ENCODE peak calls at places on chromosomes 7 and 10, in four cellular contexts. Q is aorta, B is mammary epithelial cell, Z is PC-9. T is an unnamed sample. For H3K27me3, the result is how much of the 10 kb centered on the place peaks cover.

GRCh38 chr10:100232101-100232500 is 2.7 kb upstream of the CHUK start:
- DNase-seq in Z (no peak), B (no peak), Q (no peak), T (no peak)

GRCh38 chr10:113087082-113088029 is 137.3 kb downstream of the TCF7L2 start:
- DNase-seq in Z (peak), B (peak), Q (peak), T (no peak)

GRCh38 chr10:48454302-48455054 is 148.0 kb downstream of the MAPK8 start:
- DNase-seq in B (no peak), Z (no peak), Q (peak), T (no peak)

GRCh38 chr7:47253650-47254080 is 328.2 kb downstream of the TNS3 start:
- DNase-seq in Z (peak), Q (peak), B (peak), T (peak)

GRCh38 chr7:6577369-6578113 is at the start of gene ZDHHC4:
- DNase-seq in B (peak), Q (peak), Z (peak), T (peak)

GRCh38 chr7:45978010-45978681 is 57.1 kb upstream of the IGFBP3 start:
- DNase-seq in Z (peak), Q (no peak), B (peak), T (no peak)

GRCh38 chr7:110522061-110522750 is 568.7 kb upstream of the LRRN3 start:
- DNase-seq in B (no peak), Q (no peak), Z (no peak), T (no peak)

GRCh38 chr7:2665359-2665791 is 22.6 kb upstream of the AMZ1 start:
- DNase-seq in Z (no peak), Q (no peak), B (no peak), T (no peak)

GRCh38 chr10:72276013-72276387 is 2.3 kb downstream of the DDIT4 start:
- DNase-seq in Q (no peak), Z (no peak), B (peak), T (no peak)

DNA sequence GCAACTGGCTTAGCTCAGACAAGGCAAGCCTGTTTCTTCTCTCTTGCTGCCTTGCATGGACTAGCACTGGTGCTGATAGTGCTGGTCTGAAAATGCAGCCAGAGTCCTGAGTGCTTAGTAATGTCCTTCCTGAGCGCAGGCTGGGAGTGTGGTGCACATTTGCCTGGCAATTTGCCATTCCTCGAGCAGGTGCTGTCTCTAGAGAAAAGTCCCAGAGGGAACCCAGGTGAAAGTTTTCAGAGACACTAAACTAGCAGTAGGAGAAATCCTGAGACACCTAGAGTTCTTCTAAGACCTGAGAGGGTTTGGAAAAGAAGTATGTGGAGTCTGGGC is 1.9 kb downstream of the SFTPD start:
- DNase-seq in B (no peak), Q (peak), Z (no peak), T (no peak)
- H3K27me3 ChIP-seq in B (under half), Q (under half), Z (under half), T (under half)

DNA sequence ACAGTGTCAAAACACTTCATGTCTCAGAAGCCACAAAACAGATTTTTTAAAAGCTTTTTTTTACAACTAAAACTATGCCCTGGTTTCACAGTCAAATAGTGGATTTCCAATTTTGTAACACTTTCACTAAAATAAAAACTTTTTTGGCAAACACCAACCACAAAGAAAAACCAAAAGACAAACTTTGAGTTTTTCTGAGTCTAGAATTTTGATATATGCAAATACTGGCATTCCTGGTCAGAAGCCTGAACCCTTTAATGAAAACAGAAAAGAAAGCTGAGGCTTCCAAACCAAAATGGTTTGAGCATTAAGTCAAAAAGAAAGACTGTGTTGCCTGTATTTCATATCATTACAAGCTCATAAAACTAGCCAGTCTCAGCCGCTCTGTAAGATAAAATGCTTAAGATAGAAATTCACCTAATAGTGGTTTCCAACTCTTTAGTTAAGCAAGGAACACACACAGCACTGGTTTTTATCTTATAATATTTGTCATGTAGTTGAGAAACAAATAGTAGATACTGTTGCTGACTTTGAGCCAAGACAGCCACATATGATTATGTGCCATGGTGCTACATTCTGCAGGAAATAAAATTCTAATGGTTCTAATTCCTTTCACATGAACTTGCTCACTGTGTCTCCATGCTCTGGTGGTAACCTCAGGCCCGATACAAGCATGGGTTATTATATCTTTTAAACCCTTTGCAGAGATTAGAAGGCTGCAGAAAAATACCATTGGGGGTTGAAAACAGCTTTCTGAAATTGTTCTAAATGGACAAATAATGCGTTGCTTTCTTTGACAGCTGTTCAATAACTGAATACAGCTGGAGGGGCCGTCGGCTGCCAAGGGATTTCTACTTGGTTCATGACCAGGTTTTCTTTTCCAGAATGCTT is 49.4 kb downstream of the FAM171A1 start:
- DNase-seq in Q (no peak), Z (no peak), B (no peak), T (peak)
- H3K27ac ChIP-seq in Q (no peak), Z (no peak), B (no peak), T (peak)

GRCh38 chr10:132539431-132539839 is 1.8 kb downstream of the INPP5A start:
- DNase-seq in Z (no peak), B (no peak), Q (peak), T (peak)
- H3K4me3 ChIP-seq in Z (no peak), B (no peak), Q (peak), T (peak)

DNA sequence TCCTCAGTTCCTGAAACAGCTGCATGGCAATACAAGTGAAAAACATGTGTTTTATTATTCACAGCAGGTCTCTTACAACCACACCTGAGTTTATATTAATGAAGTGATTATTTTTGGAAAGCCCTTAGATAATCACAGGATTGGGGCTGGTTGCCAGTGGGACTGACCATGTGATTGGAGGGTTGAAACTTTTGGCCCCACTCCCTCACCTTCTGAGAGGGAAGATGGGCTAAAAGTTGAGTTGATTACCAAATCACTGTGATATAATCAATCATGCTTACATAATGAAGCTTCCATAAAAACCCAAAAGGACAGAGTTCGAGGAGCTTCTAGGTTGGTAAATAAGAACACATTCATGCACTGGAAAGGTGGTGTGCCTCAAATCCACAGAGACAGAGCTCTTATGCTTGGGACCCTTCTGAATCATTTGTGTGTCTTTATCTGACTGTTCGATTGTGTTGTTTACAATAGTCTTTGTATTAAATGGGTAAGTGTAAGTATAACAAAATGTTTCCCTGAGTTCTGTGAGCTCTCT is 393.9 kb downstream of the RPS24 start:
- DNase-seq in Z (no peak), Q (no peak), B (no peak), T (no peak)
- H3K27me3 ChIP-seq in Z (under half), Q (under half), B (under half), T (under half)

GRCh38 chr10:31697271-31698168 is 231.1 kb downstream of the ARHGAP12 start:
- DNase-seq in Q (peak), B (no peak), Z (peak), T (peak)

GRCh38 chr10:31702005-31702404 is 226.6 kb downstream of the ARHGAP12 start:
- DNase-seq in Z (no peak), B (no peak), Q (no peak), T (no peak)

GRCh38 chr10:31701546-31701945 is 227.1 kb downstream of the ARHGAP12 start:
- DNase-seq in Z (no peak), Q (no peak), B (no peak), T (no peak)

GRCh38 chr10:31698169-31698890 is 230.3 kb downstream of the ARHGAP12 start:
- DNase-seq in Q (no peak), B (no peak), Z (no peak), T (peak)

GRCh38 chr10:31700222-31700621 is 228.4 kb downstream of the ARHGAP12 start:
- DNase-seq in Q (no peak), B (no peak), Z (no peak), T (no peak)
- H3K27ac ChIP-seq in Q (peak), B (no peak), Z (no peak), T (peak)

DNA sequence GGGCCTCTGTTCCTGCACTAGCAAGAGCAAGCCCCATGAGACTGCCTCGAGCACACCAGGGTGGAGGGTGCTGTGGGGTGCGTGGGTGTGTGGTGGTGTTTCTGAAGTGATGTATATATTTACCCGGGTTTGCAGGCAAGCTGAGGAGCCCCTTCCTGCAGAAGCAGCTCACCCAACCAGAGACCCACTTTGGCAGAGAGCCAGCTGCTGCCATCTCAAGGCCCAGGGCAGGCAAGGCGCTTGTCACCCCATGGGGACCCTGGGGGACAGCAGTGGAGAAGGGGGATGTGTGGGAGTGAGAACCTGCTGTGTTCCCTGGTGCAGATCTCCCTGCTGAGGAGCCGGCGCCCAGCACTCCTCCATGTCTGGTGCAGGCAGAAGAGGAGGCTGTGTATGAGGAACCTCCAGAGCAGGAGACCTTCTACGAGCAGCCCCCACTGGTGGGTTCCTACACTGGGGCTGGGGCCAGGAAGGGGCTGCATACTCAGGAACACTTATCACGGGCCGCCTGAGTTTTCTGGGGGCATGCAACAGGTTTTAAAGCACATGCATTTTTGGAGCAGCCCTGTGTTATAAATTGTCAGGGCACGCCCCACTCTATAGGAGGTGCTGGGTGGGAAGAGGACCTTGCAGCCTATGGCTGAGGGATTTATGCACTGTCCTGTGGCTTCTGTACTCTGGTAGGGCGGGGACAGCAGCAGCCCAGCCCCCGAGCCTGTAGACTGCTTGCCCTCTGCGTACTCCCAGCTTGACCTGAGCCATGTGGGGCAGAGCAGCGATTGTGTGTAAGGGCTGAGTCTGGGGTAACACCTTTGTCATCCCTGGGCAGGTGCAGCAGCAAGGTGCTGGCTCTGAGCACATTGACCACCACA is 5.9 kb downstream of the PGAM2 start:
- DNase-seq in Q (peak), Z (no peak), B (no peak), T (peak)
- H3K4me3 ChIP-seq in Q (no peak), Z (no peak), B (no peak), T (no peak)

GRCh38 chr7:27130540-27131389 is at the start of gene HOXA4:
- DNase-seq in B (peak), Q (peak), Z (no peak), T (peak)

GRCh38 chr7:27128776-27129728 is 1.5 kb downstream of the HOXA4 start:
- DNase-seq in Z (no peak), Q (no peak), B (no peak), T (no peak)

GRCh38 chr7:27131390-27131819 is 848 bp upstream of the HOXA4 start:
- DNase-seq in Z (no peak), B (no peak), Q (no peak), T (no peak)

GRCh38 chr7:27128034-27128433 is 2.5 kb downstream of the HOXA4 start:
- DNase-seq in Q (no peak), Z (no peak), B (no peak), T (no peak)

DNA sequence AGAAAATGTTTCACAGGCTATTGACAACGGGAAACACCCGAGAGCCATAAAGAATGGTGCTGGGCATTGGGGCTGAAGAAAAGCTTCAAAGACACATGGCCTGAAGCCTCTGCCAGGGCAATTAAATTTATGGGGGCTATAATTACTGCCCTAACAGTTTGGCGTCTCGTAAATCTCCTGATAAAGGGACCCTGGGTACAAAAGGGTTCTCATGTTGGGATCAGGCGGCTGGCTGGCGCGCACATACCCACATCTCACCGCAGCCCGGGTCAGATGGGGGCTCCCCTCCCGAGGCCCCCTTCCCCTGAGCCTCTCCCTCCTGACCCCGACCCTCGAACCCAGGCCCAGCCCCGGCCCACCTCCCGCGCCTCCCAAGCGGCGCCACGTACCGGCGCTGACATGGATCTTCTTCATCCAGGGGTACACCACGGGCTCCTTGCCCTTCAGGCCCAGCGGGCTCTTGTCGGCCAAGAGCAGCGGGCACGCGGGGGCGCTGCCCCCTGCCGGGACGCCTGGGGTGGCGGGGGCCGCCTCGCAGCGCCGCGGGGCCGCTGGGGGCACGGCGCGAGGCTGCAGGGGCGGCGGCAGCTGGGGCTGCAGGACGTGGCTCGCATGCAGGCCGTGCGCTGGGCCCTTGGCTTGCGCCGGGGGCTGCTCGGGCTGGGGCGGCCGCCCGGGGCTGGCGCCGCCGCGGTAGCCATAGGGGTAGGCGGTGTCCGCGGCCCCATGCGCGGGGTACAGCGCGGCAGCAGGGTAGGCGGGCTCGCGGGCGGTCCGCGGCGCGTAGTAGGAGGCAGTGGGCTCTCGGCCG is 623 bp downstream of the HOXA4 start:
- DNase-seq in Q (peak), B (no peak), Z (no peak), T (no peak)
- H3K27me3 ChIP-seq in Q (under half), B (under half), Z (under half), T (half or more)

GRCh38 chr10:7488418-7488829 is 77.6 kb upstream of the SFMBT2 start:
- DNase-seq in Q (no peak), B (no peak), Z (no peak), T (no peak)

GRCh38 chr10:7491230-7491629 is 80.4 kb upstream of the SFMBT2 start:
- DNase-seq in Q (no peak), Z (no peak), B (no peak), T (no peak)

GRCh38 chr10:7494034-7494433 is 83.2 kb upstream of the SFMBT2 start:
- DNase-seq in Q (no peak), B (no peak), Z (no peak), T (no peak)

GRCh38 chr10:7492660-7493046 is 81.8 kb upstream of the SFMBT2 start:
- DNase-seq in Q (no peak), B (no peak), Z (no peak), T (no peak)

GRCh38 chr10:7491949-7492659 is 81.3 kb upstream of the SFMBT2 start:
- DNase-seq in B (no peak), Q (no peak), Z (no peak), T (no peak)
- H3K27ac ChIP-seq in B (no peak), Q (no peak), Z (no peak), T (no peak)

DNA sequence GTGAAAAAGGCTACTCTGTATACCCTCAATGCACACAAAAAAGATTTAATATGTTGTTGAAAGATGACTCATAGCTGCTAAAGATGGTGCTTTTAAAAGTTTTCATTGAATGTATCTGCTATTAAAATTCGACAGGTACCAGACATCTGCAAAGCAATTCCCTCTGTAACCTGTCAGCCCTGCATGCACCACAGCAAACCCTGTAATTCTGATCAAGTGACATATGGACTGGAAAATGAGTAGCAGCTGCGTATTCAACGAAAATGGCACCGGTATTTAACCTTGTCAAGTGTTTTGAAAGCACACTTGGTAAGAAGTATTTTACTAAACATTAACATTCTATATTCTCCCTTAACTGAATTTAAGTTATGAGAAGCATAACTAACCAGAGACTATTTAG is 58.2 kb upstream of the PTPRN2 start:
- DNase-seq in Z (no peak), Q (no peak), B (no peak), T (no peak)
- H3K4me3 ChIP-seq in Z (no peak), Q (no peak), B (no peak), T (no peak)